ENCODE peak calls at places on chromosomes 4 and X, in nine cellular contexts. S is NCI-H2029 treated with DMSO at 0.1 percent for 48 hours; J is NCI-H524; T is NCI-H1694; D is stimulated activated naive CD8-positive, alpha-beta T cell treated with anti-CD3 and anti-CD28 coated beads, Interleukin-15, Interleukin-2, amounts not matched to agents 100 U/mL and 50 U/mL, for 24 hours; I is stimulated activated CD4-positive, alpha-beta T cell treated with anti-CD3 and anti-CD28 coated beads, Interleukin-12 subunit alpha, Interleukin-12 subunit beta, amount 100 ng/mL, for 24 hours; K is ovary; A is lower leg skin; X is activated T-cell treated with anti-CD3 and anti-CD28 coated beads, Interleukin-2, amount 50 U/mL, for 72 hours. Y is an unnamed sample.

GRCh38 chr4:111788046-111788642 is 357.1 kb upstream of the FAM241A start:
- DNase-seq in S (no peak), J (peak; percentile 70), T (no peak), D (no peak), I (no peak), K (no peak), A (no peak), X (no peak), Y (no peak)

GRCh38 chrX:133523094-133523493 is 107.8 kb upstream of the GPC4 start:
- DNase-seq in S (no peak), J (no peak), T (no peak), D (no peak), I (no peak), K (no peak), A (no peak), X (no peak), Y (no peak)

GRCh38 chrX:71941771-71942170 is 31.1 kb downstream of the NHSL2 start:
- DNase-seq in S (no peak), J (no peak), T (no peak), D (no peak), I (no peak), K (peak; percentile 31), A (no peak), X (no peak), Y (no peak)

GRCh38 chr4:89438102-89438831 is 130.7 kb upstream of the GPRIN3 start:
- DNase-seq in S (peak; percentile 7), J (peak; percentile 40), T (no peak), D (peak; percentile 41), I (peak; percentile 28), K (no peak), A (no peak), X (peak; percentile 55), Y (no peak)

GRCh38 chrX:81377329-81377728 is 175.4 kb downstream of the SH3BGRL start:
- DNase-seq in S (no peak), J (no peak), T (no peak), D (no peak), I (no peak), K (no peak), A (no peak), X (no peak), Y (no peak)

GRCh38 chr4:77120888-77121508 is 36.0 kb upstream of the CCNG2 start:
- DNase-seq in S (no peak), J (no peak), T (no peak), D (no peak), I (no peak), K (no peak), A (no peak), X (no peak), Y (no peak)

GRCh38 chr4:6986067-6986780 is 56.9 kb upstream of the TADA2B start:
- DNase-seq in S (no peak), J (no peak), T (no peak), D (no peak), I (no peak), K (peak; percentile 61), A (peak; percentile 89), X (no peak), Y (no peak)

GRCh38 chr4:90121961-90122748 is 5.0 kb upstream of the CCSER1 start:
- DNase-seq in S (no peak), J (no peak), T (peak; percentile 13), D (no peak), I (no peak), K (no peak), A (no peak), X (no peak), Y (no peak)

GRCh38 chr4:27662426-27662825 is 801.8 kb downstream of the STIM2 start:
- DNase-seq in S (no peak), J (no peak), T (no peak), D (no peak), I (no peak), K (no peak), A (no peak), X (no peak), Y (no peak)

GRCh38 chrX:110442631-110443030 is 84.0 kb downstream of the RTL9 start:
- DNase-seq in S (no peak), J (peak; percentile 12), T (no peak), D (no peak), I (no peak), K (no peak), A (no peak), X (peak; percentile 1), Y (no peak)

GRCh38 chr4:17013382-17014006 is 115.0 kb upstream of the LDB2 start:
- DNase-seq in S (no peak), J (no peak), T (no peak), D (no peak), I (no peak), K (no peak), A (no peak), X (no peak), Y (no peak)

GRCh38 chrX:645024-645376 is 14.4 kb downstream of the SHOX start:
- DNase-seq in S (no peak), J (no peak), T (no peak), D (no peak), I (no peak), K (no peak), A (peak; percentile 78), X (no peak), Y (no peak)

GRCh38 chr4:74738756-74739155 is 55.6 kb downstream of the BTC start:
- DNase-seq in S (no peak), J (peak; percentile 2), T (no peak), D (no peak), I (no peak), K (no peak), A (no peak), X (no peak), Y (no peak)

GRCh38 chr4:124183926-124184325 is 528.6 kb downstream of the ANKRD50 start:
- DNase-seq in S (no peak), J (no peak), T (no peak), D (no peak), I (no peak), K (no peak), A (no peak), X (no peak), Y (no peak)

GRCh38 chrX:13821740-13822139 is 4.8 kb upstream of the GPM6B start:
- DNase-seq in S (no peak), J (no peak), T (no peak), D (no peak), I (no peak), K (no peak), A (no peak), X (no peak), Y (no peak)

GRCh38 chrX:49184294-49185061 is 1.7 kb downstream of the PRICKLE3 start:
- DNase-seq in S (peak; percentile 77), J (peak; percentile 49), T (no peak), D (peak; percentile 54), I (no peak), K (peak; percentile 95), A (peak; percentile 98), X (peak; percentile 29), Y (no peak)

GRCh38 chr4:106366026-106366425 is 2.6 kb downstream of the GIMD1 start:
- DNase-seq in S (no peak), J (no peak), T (no peak), D (no peak), I (no peak), K (no peak), A (no peak), X (no peak), Y (no peak)

Y was measured in activated naive CD8-positive, alpha-beta T cell treated with anti-CD3 and anti-CD28 coated beads, Interleukin-2, amount 50 U/mL, for 16 hours.